ENCODE peak calls at places on chromosomes 12 and 14, in six cellular contexts. H is EH, S is GM23248, R is T follicular helper cell, N is T-helper 17 cell, X is HL-60. O is an unnamed sample.

GRCh38 chr12:78209851-78210493 is 379.3 kb downstream of the NAV3 start:
- DNase-seq in H (no peak), S (peak; percentile 26), R (no peak), N (no peak), X (no peak), O (no peak)

GRCh38 chr12:26434299-26434915 is 239.0 kb downstream of the SSPN start:
- DNase-seq in H (peak; percentile 71), S (peak; percentile 86), R (no peak), N (no peak), X (peak; percentile 22), O (no peak)

GRCh38 chr12:54565658-54566552 is 16.5 kb downstream of the PDE1B start:
- DNase-seq in H (no peak), S (no peak), R (no peak), N (no peak), X (no peak), O (no peak)

GRCh38 chr12:111816065-111816615 is 25.9 kb upstream of the MAPKAPK5 start:
- DNase-seq in H (no peak), S (no peak), R (no peak), N (no peak), X (no peak), O (no peak)

GRCh38 chr14:72617391-72618011 is 276.4 kb downstream of the DPF3 start:
- DNase-seq in H (peak; percentile 86), S (peak; percentile 35), R (no peak), N (no peak), X (no peak), O (peak; percentile 47)

GRCh38 chr14:80621701-80622100 is 319.8 kb downstream of the CEP128 start:
- DNase-seq in H (peak; percentile 63), S (peak; percentile 75), R (no peak), N (no peak), X (no peak), O (no peak)

GRCh38 chr12:15563683-15564082 is 225.5 kb downstream of the EPS8 start:
- DNase-seq in H (peak; percentile 71), S (peak; percentile 87), R (no peak), N (no peak), X (no peak), O (no peak)

GRCh38 chr12:104930388-104931326 is 27.4 kb downstream of the SLC41A2 start:
- DNase-seq in H (peak; percentile 52), S (peak; percentile 83), R (no peak), N (no peak), X (no peak), O (no peak)

GRCh38 chr12:120397827-120398563 is 29.0 kb upstream of the MSI1 start:
- DNase-seq in H (no peak), S (no peak), R (no peak), N (no peak), X (no peak), O (no peak)

GRCh38 chr14:96832351-96832750 is 35.2 kb downstream of the VRK1 start:
- DNase-seq in H (peak; percentile 17), S (peak; percentile 13), R (no peak), N (no peak), X (no peak), O (no peak)